ENCODE peak calls at places on chromosomes 7 and 10, in eight cellular contexts. G is neural crest cell, X is PC-3, N is endothelial cell of umbilical vein, D is Kasumi-1, P is naive B cell, A is cardiac fibroblast, L is posterior cingulate gyrus. I is an unnamed sample.

GRCh38 chr10:23150610-23151009 is 41.5 kb upstream of the PTF1A start:
- DNase-seq in L (no peak), D (no peak), P (no peak), A (peak), X (no peak), N (no peak), G (no peak), I (no peak)

GRCh38 chr10:35641430-35642015 is 573 bp downstream of the FZD8 start:
- DNase-seq in L (peak), N (no peak), P (peak), X (no peak), A (peak), D (peak), G (peak), I (no peak)

GRCh38 chr7:8126768-8127167 is 135.2 kb downstream of the ICA1 start:
- DNase-seq in L (no peak), A (no peak), N (no peak), X (no peak), G (no peak), D (no peak), P (no peak), I (no peak)

GRCh38 chr10:30467939-30468338 is 34.0 kb downstream of the MAP3K8 start:
- DNase-seq in G (no peak), P (peak), N (no peak), L (no peak), A (no peak), D (peak), X (no peak), I (no peak)

GRCh38 chr10:91571671-91572070 is 61.2 kb downstream of the PPP1R3C start:
- DNase-seq in D (no peak), A (no peak), L (no peak), X (no peak), P (no peak), G (no peak), N (no peak), I (no peak)

GRCh38 chr10:48598936-48599829 is 5.7 kb downstream of the ARHGAP22 start:
- DNase-seq in A (no peak), D (no peak), P (no peak), N (no peak), X (no peak), G (no peak), L (no peak), I (no peak)

GRCh38 chr10:55801262-55801661 is 559.8 kb downstream of the ZWINT start:
- DNase-seq in X (no peak), P (no peak), G (no peak), D (no peak), A (no peak), L (no peak), N (no peak), I (no peak)

GRCh38 chr7:90931996-90932912 is 332.0 kb upstream of the FZD1 start:
- DNase-seq in G (no peak), A (peak), P (no peak), X (no peak), D (no peak), N (no peak), L (no peak), I (no peak)

GRCh38 chr10:112259688-112260087 is 23.5 kb upstream of the TECTB start:
- DNase-seq in N (no peak), X (no peak), D (no peak), L (no peak), A (no peak), P (no peak), G (no peak), I (no peak)

GRCh38 chr10:103416436-103417147 is 20.2 kb downstream of the PDCD11 start:
- DNase-seq in D (peak), P (peak), A (peak), G (peak), L (peak), N (peak), X (peak), I (peak)

GRCh38 chr7:139730746-139731612 is 46.8 kb downstream of the HIPK2 start:
- DNase-seq in D (peak), A (peak), G (no peak), L (no peak), N (peak), X (peak), P (peak), I (no peak)

GRCh38 chr10:91520657-91521056 is 110.5 kb downstream of the HECTD2 start:
- DNase-seq in X (no peak), L (no peak), P (no peak), D (peak), A (peak), N (no peak), G (no peak), I (no peak)

GRCh38 chr7:50119815-50120637 is 27.0 kb upstream of the ZPBP start:
- DNase-seq in P (peak), L (no peak), X (peak), G (no peak), A (no peak), N (no peak), D (peak), I (peak)

GRCh38 chr7:156094350-156095146 is 282.3 kb upstream of the SHH start:
- DNase-seq in P (no peak), G (no peak), L (no peak), X (no peak), D (no peak), A (no peak), N (no peak), I (no peak)

GRCh38 chr7:75842836-75843446 is 29.3 kb upstream of the CCL24 start:
- DNase-seq in P (no peak), L (no peak), G (no peak), N (peak), X (peak), D (peak), A (peak), I (peak)

I was measured in stimulated activated naive CD8-positive, alpha-beta T cell treated with anti-CD3 and anti-CD28 coated beads, Interleukin-15, amount 100 ng/mL, for 72 hours.